ENCODE peak calls at places on chromosomes 16 and 17, in four cellular contexts. One of them, this sample, is unnamed.

GRCh38 chr17:69828087-69828486 is 246.9 kb upstream of the KCNJ16 start:
- DNase-seq in H9: no peak
- DNase-seq in mesendoderm: no peak
- DNase-seq in H1: no peak
- DNase-seq in this sample: no peak

GRCh38 chr17:5758651-5759050 is 174.3 kb upstream of the NLRP1 start:
- DNase-seq in H9: peak; percentile 93
- DNase-seq in mesendoderm: peak; percentile 95
- DNase-seq in H1: peak; percentile 21
- DNase-seq in this sample: no peak

GRCh38 chr17:48570325-48571023 is 7.7 kb downstream of the HOXB4 start:
- DNase-seq in H9: peak; percentile 69
- DNase-seq in mesendoderm: peak; percentile 90
- DNase-seq in H1: no peak
- DNase-seq in this sample: no peak

GRCh38 chr17:2688351-2689342 is 22.9 kb downstream of the CLUH start:
- DNase-seq in H9: peak; percentile 47
- DNase-seq in mesendoderm: peak; percentile 25
- DNase-seq in H1: no peak
- DNase-seq in this sample: peak; percentile 34

GRCh38 chr16:22633794-22634193 is 123.1 kb downstream of the NPIPB5 start:
- DNase-seq in H9: no peak
- DNase-seq in mesendoderm: peak; percentile 59
- DNase-seq in H1: no peak
- DNase-seq in this sample: no peak

GRCh38 chr16:80766798-80767197 is 37.6 kb downstream of the CDYL2 start:
- DNase-seq in H9: no peak
- DNase-seq in mesendoderm: no peak
- DNase-seq in H1: no peak
- DNase-seq in this sample: no peak

GRCh38 chr17:82076018-82076784 is 10.6 kb upstream of the DUS1L start:
- DNase-seq in H9: no peak
- DNase-seq in mesendoderm: no peak
- DNase-seq in H1: no peak
- DNase-seq in this sample: peak; percentile 61

GRCh38 chr16:57062329-57062728 is 30.1 kb upstream of the CPNE2 start:
- DNase-seq in H9: no peak
- DNase-seq in mesendoderm: no peak
- DNase-seq in H1: no peak
- DNase-seq in this sample: no peak

GRCh38 chr16:49469930-49470451 is 96.4 kb downstream of the C16orf78 start:
- DNase-seq in H9: peak; percentile 18
- DNase-seq in mesendoderm: no peak
- DNase-seq in H1: no peak
- DNase-seq in this sample: no peak

GRCh38 chr16:66203476-66203875 is 163.0 kb upstream of the CDH5 start:
- DNase-seq in H9: no peak
- DNase-seq in mesendoderm: no peak
- DNase-seq in H1: no peak
- DNase-seq in this sample: no peak

GRCh38 chr16:70523621-70524405 is at the start of gene SF3B3:
- DNase-seq in H9: peak; percentile 52
- DNase-seq in mesendoderm: peak; percentile 79
- DNase-seq in H1: no peak
- DNase-seq in this sample: peak; percentile 54

GRCh38 chr16:87003414-87003755 is 313.8 kb downstream of the C16orf95 start:
- DNase-seq in H9: peak; percentile 2
- DNase-seq in mesendoderm: no peak
- DNase-seq in H1: no peak
- DNase-seq in this sample: no peak

GRCh38 chr17:80477647-80478478 is 1.5 kb upstream of the NPTX1 start:
- DNase-seq in H9: peak; percentile 80
- DNase-seq in mesendoderm: peak; percentile 74
- DNase-seq in H1: no peak
- DNase-seq in this sample: peak; percentile 53

GRCh38 chr16:2147981-2148671 is at the start of gene RAB26:
- DNase-seq in H9: peak; percentile 85
- DNase-seq in mesendoderm: peak; percentile 86
- DNase-seq in H1: no peak
- DNase-seq in this sample: peak; percentile 30

GRCh38 chr17:27572665-27573064 is 58.3 kb upstream of the LGALS9 start:
- DNase-seq in H9: no peak
- DNase-seq in mesendoderm: peak; percentile 58
- DNase-seq in H1: no peak
- DNase-seq in this sample: no peak

GRCh38 chr16:68382296-68382718 is 66.0 kb downstream of the SMPD3 start:
- DNase-seq in H9: peak; percentile 74
- DNase-seq in mesendoderm: no peak
- DNase-seq in H1: no peak
- DNase-seq in this sample: no peak

GRCh38 chr17:43938838-43939182 is 3.5 kb downstream of the PPY start:
- DNase-seq in H9: no peak
- DNase-seq in mesendoderm: no peak
- DNase-seq in H1: no peak
- DNase-seq in this sample: no peak

GRCh38 chr17:77034677-77035424 is 105.9 kb upstream of the SEC14L1 start:
- DNase-seq in H9: no peak
- DNase-seq in mesendoderm: no peak
- DNase-seq in H1: no peak
- DNase-seq in this sample: no peak

GRCh38 chr16:79601092-79601977 is 798 bp upstream of the MAF start:
- DNase-seq in H9: peak; percentile 38
- DNase-seq in mesendoderm: peak; percentile 58
- DNase-seq in H1: no peak
- DNase-seq in this sample: peak; percentile 30

GRCh38 chr17:44782349-44782850 is 23.6 kb downstream of the ADAM11 start:
- DNase-seq in H9: peak; percentile 33
- DNase-seq in mesendoderm: no peak
- DNase-seq in H1: no peak
- DNase-seq in this sample: no peak

GRCh38 chr17:34820166-34820920 is 140.9 kb downstream of the CCT6B start:
- DNase-seq in H9: peak; percentile 59
- DNase-seq in mesendoderm: peak; percentile 47
- DNase-seq in H1: no peak
- DNase-seq in this sample: no peak

GRCh38 chr17:27810211-27810901 is 10.0 kb upstream of the NOS2 start:
- DNase-seq in H9: peak; percentile 54
- DNase-seq in mesendoderm: no peak
- DNase-seq in H1: no peak
- DNase-seq in this sample: no peak

GRCh38 chr17:44222112-44222869 is 2.8 kb upstream of the UBTF start:
- DNase-seq in H9: peak; percentile 88
- DNase-seq in mesendoderm: peak; percentile 90
- DNase-seq in H1: no peak
- DNase-seq in this sample: peak; percentile 83

GRCh38 chr17:81388612-81389367 is 6.5 kb upstream of the BAHCC1 start:
- DNase-seq in H9: peak; percentile 63
- DNase-seq in mesendoderm: peak; percentile 89
- DNase-seq in H1: no peak
- DNase-seq in this sample: no peak

DNA sequence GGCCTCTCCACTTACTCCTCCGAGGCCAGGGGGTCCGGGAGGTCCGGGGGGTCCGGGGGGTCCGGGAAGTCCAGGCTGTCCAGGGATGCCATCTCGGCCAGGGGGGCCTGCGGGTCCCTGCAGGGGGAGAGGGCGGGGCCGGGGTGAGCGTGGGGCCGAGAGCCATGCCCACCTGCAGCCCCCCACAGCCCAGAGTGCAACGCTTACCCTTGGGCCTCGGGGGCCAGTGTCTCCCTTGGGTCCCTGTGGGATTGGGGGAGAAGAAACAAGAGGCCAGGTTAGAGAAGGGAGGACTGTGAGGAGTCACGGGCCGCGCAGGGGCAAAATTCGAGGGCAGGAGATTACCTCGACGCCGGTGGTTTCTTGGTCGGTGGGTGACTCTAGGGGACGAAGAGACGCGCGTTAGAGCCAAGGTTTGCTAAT is 2.2 kb downstream of the COL1A1 start:
- DNase-seq in H9: no peak
- DNase-seq in mesendoderm: no peak
- DNase-seq in H1: no peak
- DNase-seq in this sample: no peak
- H2AK5ac ChIP-seq in H9: no peak overlapping the region
- H2AK5ac ChIP-seq in mesendoderm: no peak overlapping the region
- H2AK5ac ChIP-seq in H1: no peak overlapping the region
- H2AK5ac ChIP-seq in this sample: peak overlapping the region; percentile 60

GRCh38 chr17:78728495-78728894 is 53.6 kb downstream of the CYTH1 start:
- DNase-seq in H9: no peak
- DNase-seq in mesendoderm: no peak
- DNase-seq in H1: no peak
- DNase-seq in this sample: no peak
- H3K79me2 ChIP-seq in H9: no peaks in the 10 kb centered on the region
- H3K79me2 ChIP-seq in mesendoderm: no peaks in the 10 kb centered on the region
- H3K79me2 ChIP-seq in H1: no peaks in the 10 kb centered on the region
- H3K79me2 ChIP-seq in this sample: no peaks in the 10 kb centered on the region

GRCh38 chr17:41679740-41680425 is 8.8 kb upstream of the EIF1 start:
- DNase-seq in H9: no peak
- DNase-seq in mesendoderm: no peak
- DNase-seq in H1: no peak
- DNase-seq in this sample: no peak
- H2AK5ac ChIP-seq in H9: no peak overlapping the region
- H2AK5ac ChIP-seq in mesendoderm: no peak overlapping the region
- H2AK5ac ChIP-seq in H1: no peak overlapping the region
- H2AK5ac ChIP-seq in this sample: no peak overlapping the region

DNA sequence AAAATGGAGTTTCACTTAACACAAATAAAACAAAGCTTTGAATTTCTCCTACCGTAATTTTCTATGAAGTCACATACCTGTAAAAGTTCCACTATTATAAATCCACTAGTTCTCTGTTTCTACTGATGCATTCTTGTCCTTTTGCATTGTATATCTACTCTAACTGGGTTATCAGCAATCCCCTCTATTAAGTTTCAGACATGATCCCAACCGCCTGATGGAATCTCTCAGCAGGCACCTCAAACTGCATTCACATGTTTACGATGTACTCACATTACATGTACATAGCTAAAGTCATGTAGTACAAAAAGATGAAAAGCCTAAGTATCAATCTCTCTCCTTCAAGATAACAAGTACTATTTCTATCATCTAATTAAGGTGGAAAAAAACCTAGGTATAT is 64.9 kb downstream of the MED13 start:
- DNase-seq in H9: no peak
- DNase-seq in mesendoderm: no peak
- DNase-seq in H1: no peak
- DNase-seq in this sample: no peak
- H3K79me2 ChIP-seq in H9: no peaks in the 10 kb centered on the region
- H3K79me2 ChIP-seq in mesendoderm: no peaks in the 10 kb centered on the region
- H3K79me2 ChIP-seq in H1: no peaks in the 10 kb centered on the region
- H3K79me2 ChIP-seq in this sample: no peaks in the 10 kb centered on the region

DNA sequence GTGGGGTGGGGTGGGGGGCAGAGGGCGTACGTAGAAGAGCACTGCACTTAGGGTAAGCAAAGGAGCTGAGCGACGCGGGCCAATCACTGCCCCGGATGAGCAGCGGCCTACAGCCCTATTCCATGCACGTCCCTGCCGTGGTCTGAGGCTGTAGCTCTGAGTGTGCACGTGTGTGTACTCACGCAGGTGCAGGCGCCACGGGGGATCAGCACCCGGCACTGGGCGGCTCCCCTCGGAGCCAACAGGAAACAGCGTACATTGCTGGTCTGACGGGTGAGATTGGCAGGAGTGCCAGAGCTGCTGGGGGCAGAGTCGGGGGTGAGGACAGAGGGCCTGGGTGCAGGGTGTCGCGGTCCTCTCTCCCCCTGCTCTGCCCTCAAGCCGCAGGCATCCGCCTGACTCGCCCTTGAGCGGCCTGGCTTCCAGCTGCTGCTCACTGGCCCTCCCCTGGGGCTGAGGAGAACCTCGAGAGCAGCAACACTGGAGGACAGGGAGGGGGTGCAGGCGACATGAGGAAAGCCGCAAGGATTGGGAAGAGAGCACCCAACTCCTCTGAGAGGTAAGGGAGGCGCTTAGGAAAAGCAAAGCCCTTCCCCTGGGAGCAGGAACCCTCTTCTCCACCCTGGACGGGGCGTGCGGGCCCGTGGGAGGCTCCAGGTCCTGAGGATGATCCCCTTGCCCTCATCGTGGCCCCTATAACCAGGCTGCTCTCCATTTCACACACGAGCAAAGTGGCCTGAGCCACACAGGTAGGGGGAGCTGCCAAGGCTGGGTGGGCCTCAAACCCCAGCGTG is 57.8 kb downstream of the ENGASE start:
- DNase-seq in H9: no peak
- DNase-seq in mesendoderm: no peak
- DNase-seq in H1: no peak
- DNase-seq in this sample: no peak
- H2AK5ac ChIP-seq in H9: no peak overlapping the region
- H2AK5ac ChIP-seq in mesendoderm: no peak overlapping the region
- H2AK5ac ChIP-seq in H1: no peak overlapping the region
- H2AK5ac ChIP-seq in this sample: no peak overlapping the region

This sample was measured in trophoblast cell.